ENCODE peak calls at places on chromosome 16, in five cellular contexts. R, V, U, J and D are unnamed samples.

GRCh38 chr16:4288148-4288921 is 15.5 kb upstream of the TFAP4 start:
- DNase-seq in R (peak), V (peak), U (peak), J (no peak), D (peak)

GRCh38 chr16:70573451-70574121 is 50.0 kb downstream of the SF3B3 start:
- DNase-seq in J (peak), R (no peak), U (no peak), V (no peak), D (no peak)

GRCh38 chr16:23362460-23363317 is 60.6 kb downstream of the SCNN1B start:
- DNase-seq in J (no peak), U (no peak), R (no peak), V (no peak), D (no peak)

GRCh38 chr16:67489401-67490083 is 6.2 kb upstream of the AGRP start:
- DNase-seq in V (no peak), R (no peak), J (no peak), U (no peak), D (no peak)

GRCh38 chr16:68065716-68066305 is 19.4 kb upstream of the NFATC3 start:
- DNase-seq in V (no peak), J (peak), R (no peak), U (no peak), D (no peak)

GRCh38 chr16:49470550-49470949 is 96.9 kb downstream of the C16orf78 start:
- DNase-seq in V (no peak), R (no peak), U (no peak), J (no peak), D (no peak)

GRCh38 chr16:82329070-82329469 is 159.0 kb upstream of the MPHOSPH6 start:
- DNase-seq in U (no peak), R (no peak), J (no peak), V (no peak), D (no peak)

GRCh38 chr16:72508196-72508595 is 336.2 kb upstream of the PMFBP1 start:
- DNase-seq in V (no peak), R (no peak), U (no peak), J (no peak), D (no peak)

GRCh38 chr16:77582956-77583355 is 139.4 kb upstream of the NUDT7 start:
- DNase-seq in V (no peak), U (no peak), J (no peak), R (no peak), D (no peak)

GRCh38 chr16:80387308-80387921 is 153.4 kb upstream of the DYNLRB2 start:
- DNase-seq in U (no peak), R (no peak), V (peak), J (no peak), D (peak)
- TF ChIP-seq CTCF in U (no peak), R (no peak), V (no peak), J (peak), D (no peak)

GRCh38 chr16:64453643-64454042 is 668.2 kb downstream of the CDH11 start:
- DNase-seq in U (no peak), J (no peak), V (no peak), R (no peak), D (no peak)

GRCh38 chr16:64452446-64452845 is 669.4 kb downstream of the CDH11 start:
- DNase-seq in V (no peak), U (no peak), R (no peak), J (no peak), D (no peak)

GRCh38 chr16:64459821-64460220 is 662.0 kb downstream of the CDH11 start:
- DNase-seq in V (no peak), J (peak), R (no peak), U (no peak), D (no peak)

GRCh38 chr16:64459402-64459801 is 662.5 kb downstream of the CDH11 start:
- DNase-seq in R (no peak), V (no peak), J (no peak), U (no peak), D (no peak)

DNA sequence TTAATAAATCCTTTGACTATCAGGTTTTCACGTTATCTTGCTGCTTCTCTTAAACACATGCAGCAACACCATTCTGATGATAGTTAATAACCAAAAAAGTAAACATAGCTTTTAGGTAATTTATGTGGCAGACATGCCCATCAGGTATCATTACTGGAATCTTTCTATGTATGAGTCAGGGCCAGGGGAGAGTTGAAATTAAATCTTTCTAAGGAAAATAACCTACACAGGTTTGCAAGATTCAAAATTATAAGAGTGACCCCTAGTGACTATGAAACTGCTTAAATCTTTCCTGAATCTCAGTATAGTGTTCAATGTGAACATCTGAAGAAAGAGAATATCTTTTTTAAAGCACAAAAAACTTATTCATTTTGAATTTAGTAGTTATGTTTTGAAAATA is 666.6 kb downstream of the CDH11 start:
- DNase-seq in V (no peak), R (no peak), U (no peak), J (no peak), D (no peak)
- TF ChIP-seq CTCF in V (no peak), R (peak), U (no peak), J (peak), D (no peak)

GRCh38 chr16:27353853-27354252 is 40.1 kb downstream of the IL4R start:
- DNase-seq in U (no peak), R (peak), J (no peak), V (no peak), D (no peak)

GRCh38 chr16:27352026-27352425 is 38.3 kb downstream of the IL4R start:
- DNase-seq in R (no peak), V (no peak), U (no peak), J (no peak), D (no peak)

GRCh38 chr16:27359051-27359450 is 42.9 kb upstream of the IL21R start:
- DNase-seq in J (no peak), R (no peak), U (no peak), V (no peak), D (no peak)

GRCh38 chr16:27356794-27357193 is 43.0 kb downstream of the IL4R start:
- DNase-seq in R (no peak), U (no peak), J (no peak), V (no peak), D (no peak)

GRCh38 chr16:27355610-27356009 is 41.8 kb downstream of the IL4R start:
- DNase-seq in V (no peak), J (no peak), R (no peak), U (peak), D (peak)
- TF ChIP-seq CTCF in V (peak), J (peak), R (no peak), U (no peak), D (no peak)

DNA sequence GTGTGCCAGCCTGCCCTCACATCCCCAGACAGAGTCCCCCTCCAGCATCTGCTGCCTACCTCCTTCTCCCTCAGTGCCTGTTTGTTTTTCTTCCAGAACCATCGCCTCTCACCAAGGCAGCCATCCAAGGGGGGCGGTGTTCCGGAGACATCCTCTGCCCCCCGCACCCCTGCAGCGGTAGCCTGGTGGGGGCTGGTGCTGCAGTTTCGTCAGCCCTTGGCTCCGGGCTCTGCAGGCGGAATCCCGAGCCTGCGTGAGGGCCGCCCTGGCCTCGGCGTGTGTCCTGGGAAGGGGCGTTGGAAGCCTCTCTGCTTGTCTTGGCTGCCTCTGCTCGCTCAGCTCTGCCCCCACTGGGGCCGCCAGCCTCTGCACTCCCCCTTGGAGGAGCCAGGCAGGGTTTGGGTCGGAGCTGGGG is 126.0 kb upstream of the CIBAR2 start:
- DNase-seq in U (peak), V (no peak), R (peak), J (peak), D (peak)
- TF ChIP-seq CTCF in U (no peak), V (no peak), R (no peak), J (peak), D (peak)